ENCODE peak calls at places on chromosomes 1 and 21, in ten cellular contexts. A, Z, T, S, O, X, D, P, G and E are unnamed samples.
A peak's percentile ranks its signal among the peaks of the same experiment; 100 is the strongest.

GRCh38 chr1:157163273-157164127 is 25.3 kb upstream of the ETV3 start:
- DNase-seq in G (peak; percentile 70), P (peak; percentile 69), D (peak; percentile 90), O (no peak), A (peak; percentile 90), X (peak; percentile 78), Z (peak; percentile 43), S (peak; percentile 44), T (peak; percentile 67), E (peak; percentile 79)

GRCh38 chr1:229192031-229192430 is 78.9 kb upstream of the RAB4A start:
- DNase-seq in D (no peak), P (no peak), T (peak; percentile 62), S (peak; percentile 36), Z (no peak), G (no peak), O (no peak), A (no peak), X (no peak), E (peak; percentile 94)

GRCh38 chr1:33466159-33466558 is 6.3 kb upstream of the ZSCAN20 start:
- DNase-seq in D (no peak), S (peak; percentile 19), X (no peak), T (no peak), A (no peak), P (no peak), O (no peak), Z (peak; percentile 54), G (no peak), E (no peak)

GRCh38 chr1:54703471-54703870 is 12.2 kb upstream of the TTC4 start:
- DNase-seq in D (no peak), Z (no peak), A (no peak), X (no peak), P (no peak), T (no peak), G (no peak), O (no peak), S (no peak), E (no peak)

GRCh38 chr1:46410156-46411009 is 16.3 kb downstream of the FAAH start:
- DNase-seq in T (peak; percentile 39), O (no peak), P (no peak), Z (no peak), D (no peak), G (peak; percentile 47), A (no peak), X (no peak), S (peak; percentile 17), E (no peak)

GRCh38 chr21:42652527-42653491 is 612 bp upstream of the PDE9A start:
- DNase-seq in A (peak; percentile 80), Z (peak; percentile 43), D (peak; percentile 79), X (no peak), G (peak; percentile 73), T (peak; percentile 29), P (no peak), S (peak; percentile 39), O (no peak), E (no peak)

GRCh38 chr1:181222972-181223371 is 134.5 kb downstream of the IER5 start:
- DNase-seq in T (no peak), O (no peak), A (no peak), P (no peak), G (no peak), Z (no peak), X (no peak), D (no peak), S (no peak), E (no peak)

GRCh38 chr1:109802901-109803561 is 39.3 kb upstream of the EPS8L3 start:
- DNase-seq in D (no peak), S (no peak), G (no peak), A (peak; percentile 73), T (no peak), Z (no peak), P (peak; percentile 20), O (no peak), X (no peak), E (no peak)

GRCh38 chr21:26966360-26966977 is 419 bp downstream of the ADAMTS5 start:
- DNase-seq in X (no peak), P (no peak), A (no peak), O (no peak), T (peak; percentile 42), S (no peak), G (peak; percentile 32), Z (peak; percentile 52), D (no peak), E (no peak)

GRCh38 chr1:168273575-168273974 is 7.1 kb upstream of the TBX19 start:
- DNase-seq in Z (no peak), P (no peak), T (peak; percentile 29), X (peak; percentile 20), O (no peak), G (no peak), D (no peak), S (no peak), A (no peak), E (no peak)

GRCh38 chr1:183882328-183883167 is 77.6 kb downstream of the RGL1 start:
- DNase-seq in S (no peak), G (no peak), Z (no peak), O (no peak), A (no peak), T (peak; percentile 22), X (no peak), P (no peak), D (no peak), E (peak; percentile 39)

GRCh38 chr1:178168535-178168934 is 74.6 kb downstream of the RASAL2 start:
- DNase-seq in P (no peak), Z (no peak), D (no peak), O (no peak), G (no peak), S (peak; percentile 21), X (no peak), T (peak; percentile 85), A (no peak), E (peak; percentile 49)
- TF ChIP-seq CTCF in P (no peak), Z (no peak), D (no peak), O (no peak), G (no peak), S (no peak), X (no peak), T (no peak), A (no peak), E (no peak)

GRCh38 chr1:226735576-226735975 is 3.5 kb downstream of the ITPKB start:
- DNase-seq in S (no peak), A (no peak), T (no peak), P (no peak), D (no peak), X (no peak), O (no peak), Z (no peak), G (no peak), E (no peak)

GRCh38 chr1:226736001-226736907 is 2.8 kb downstream of the ITPKB start:
- DNase-seq in D (no peak), Z (no peak), X (no peak), G (peak; percentile 38), A (no peak), T (no peak), S (no peak), O (no peak), P (no peak), E (no peak)

GRCh38 chr1:226738421-226738994 is 574 bp downstream of the ITPKB start:
- DNase-seq in Z (no peak), D (peak; percentile 61), O (no peak), P (no peak), T (peak; percentile 47), X (peak; percentile 64), S (peak; percentile 44), A (peak; percentile 55), G (peak; percentile 39), E (peak; percentile 64)

GRCh38 chr1:226737819-226738420 is 1.2 kb downstream of the ITPKB start:
- DNase-seq in O (no peak), D (peak; percentile 50), T (peak; percentile 32), Z (peak; percentile 57), S (peak; percentile 51), X (peak; percentile 44), P (peak; percentile 58), G (peak; percentile 48), A (peak; percentile 48), E (peak; percentile 74)

GRCh38 chr1:226736908-226737818 is 1.9 kb downstream of the ITPKB start:
- DNase-seq in T (peak; percentile 55), D (peak; percentile 69), X (peak; percentile 59), O (no peak), P (no peak), G (peak; percentile 49), Z (peak; percentile 37), S (peak; percentile 35), A (peak; percentile 56), E (no peak)
- TF ChIP-seq CTCF in T (peak; percentile 1), D (no peak), X (no peak), O (no peak), P (no peak), G (peak; percentile 16), Z (no peak), S (no peak), A (no peak), E (no peak)

GRCh38 chr1:230220478-230220877 is 153.4 kb downstream of the GALNT2 start:
- DNase-seq in A (no peak), T (no peak), D (no peak), O (no peak), S (no peak), G (no peak), Z (no peak), P (no peak), X (no peak), E (no peak)
- TF ChIP-seq CTCF in A (no peak), T (no peak), D (no peak), O (no peak), S (no peak), G (no peak), Z (no peak), P (no peak), X (no peak), E (peak; percentile 7)

DNA sequence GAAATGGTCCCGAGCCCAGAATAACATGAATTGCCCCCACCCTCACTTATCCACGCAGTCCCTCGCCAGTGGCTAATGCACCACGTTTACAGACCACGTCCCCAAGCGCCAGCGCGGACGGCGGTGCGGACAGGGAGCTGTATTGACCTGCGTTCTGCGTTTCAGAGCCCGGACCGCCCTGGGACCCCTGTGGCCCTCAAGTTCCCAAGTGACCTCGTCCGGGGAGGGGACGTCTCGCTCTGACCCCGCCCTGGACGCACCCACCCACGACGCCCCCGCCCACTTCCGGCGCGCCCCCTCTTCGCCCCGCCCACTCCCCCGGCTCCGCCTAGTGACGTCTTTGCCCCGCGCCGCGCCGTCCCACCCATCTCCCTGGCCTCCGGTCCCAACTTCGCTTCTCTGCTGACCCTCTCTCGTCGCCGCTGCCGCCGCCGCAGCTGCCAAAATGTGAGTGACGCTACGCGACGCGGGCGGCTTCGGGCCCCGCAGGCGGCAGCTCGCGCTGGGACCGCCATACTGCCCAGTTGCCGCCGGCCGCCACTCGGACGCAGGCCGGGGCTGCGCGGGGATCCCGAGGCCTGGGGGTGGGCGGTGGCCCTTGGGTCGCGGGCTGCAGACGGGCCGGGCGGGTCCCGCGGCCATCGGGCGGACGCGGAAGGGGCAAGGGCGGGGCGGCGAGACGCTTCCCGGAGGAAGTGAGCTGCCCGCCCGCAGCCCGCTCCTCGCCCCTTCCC is at the start of gene VAMP3:
- DNase-seq in P (peak; percentile 79), X (peak; percentile 89), Z (peak; percentile 82), D (peak; percentile 92), O (no peak), S (peak; percentile 78), A (peak; percentile 97), T (peak; percentile 78), G (peak; percentile 90), E (peak; percentile 76)
- TF ChIP-seq CTCF in P (no peak), X (no peak), Z (no peak), D (no peak), O (no peak), S (no peak), A (no peak), T (no peak), G (no peak), E (no peak)